ENCODE peak calls at places on chromosomes 16 and 17, in five cellular contexts. One of them, this sample, is unnamed.

GRCh38 chr16:85209526-85210121 is 97.4 kb upstream of the CIBAR2 start:
- DNase-seq in nephron progenitor cell: no peak
- DNase-seq in left cardiac atrium: no peak
- DNase-seq in HCT116: no peak
- DNase-seq in gastrocnemius medialis: peak; percentile 50
- DNase-seq in this sample: no peak

GRCh38 chr17:75645501-75645888 is 12.3 kb downstream of the SMIM5 start:
- DNase-seq in nephron progenitor cell: no peak
- DNase-seq in left cardiac atrium: no peak
- DNase-seq in HCT116: peak; percentile 90
- DNase-seq in gastrocnemius medialis: no peak
- DNase-seq in this sample: no peak

GRCh38 chr17:58121925-58122324 is 26.3 kb upstream of the OR4D1 start:
- DNase-seq in nephron progenitor cell: no peak
- DNase-seq in left cardiac atrium: no peak
- DNase-seq in HCT116: peak; percentile 59
- DNase-seq in gastrocnemius medialis: no peak
- DNase-seq in this sample: no peak

GRCh38 chr16:8850279-8850885 is 18.4 kb downstream of the CARHSP1 start:
- DNase-seq in nephron progenitor cell: no peak
- DNase-seq in left cardiac atrium: peak; percentile 72
- DNase-seq in HCT116: no peak
- DNase-seq in gastrocnemius medialis: no peak
- DNase-seq in this sample: no peak

GRCh38 chr16:4212934-4213296 is 29.0 kb downstream of the SRL start:
- DNase-seq in nephron progenitor cell: no peak
- DNase-seq in left cardiac atrium: no peak
- DNase-seq in HCT116: peak; percentile 13
- DNase-seq in gastrocnemius medialis: peak; percentile 71
- DNase-seq in this sample: no peak

GRCh38 chr17:28807925-28808641 is 34.5 kb downstream of the FAM222B start:
- DNase-seq in nephron progenitor cell: no peak
- DNase-seq in left cardiac atrium: no peak
- DNase-seq in HCT116: peak; percentile 69
- DNase-seq in gastrocnemius medialis: peak; percentile 37
- DNase-seq in this sample: no peak

GRCh38 chr17:76493505-76494167 is 7.6 kb downstream of the RHBDF2 start:
- DNase-seq in nephron progenitor cell: no peak
- DNase-seq in left cardiac atrium: no peak
- DNase-seq in HCT116: no peak
- DNase-seq in gastrocnemius medialis: no peak
- DNase-seq in this sample: no peak

GRCh38 chr16:74984194-74984669 is 691 bp downstream of the WDR59 start:
- DNase-seq in nephron progenitor cell: no peak
- DNase-seq in left cardiac atrium: no peak
- DNase-seq in HCT116: no peak
- DNase-seq in gastrocnemius medialis: no peak
- DNase-seq in this sample: no peak

GRCh38 chr16:53090271-53090590 is 35.4 kb downstream of the CHD9 start:
- DNase-seq in nephron progenitor cell: no peak
- DNase-seq in left cardiac atrium: no peak
- DNase-seq in HCT116: no peak
- DNase-seq in gastrocnemius medialis: no peak
- DNase-seq in this sample: no peak

GRCh38 chr17:19724501-19725420 is 8.4 kb upstream of the SLC47A2 start:
- DNase-seq in nephron progenitor cell: no peak
- DNase-seq in left cardiac atrium: peak; percentile 75
- DNase-seq in HCT116: no peak
- DNase-seq in gastrocnemius medialis: peak; percentile 53
- DNase-seq in this sample: no peak

GRCh38 chr17:62670202-62670821 is 42.8 kb downstream of the MRC2 start:
- DNase-seq in nephron progenitor cell: no peak
- DNase-seq in left cardiac atrium: no peak
- DNase-seq in HCT116: no peak
- DNase-seq in gastrocnemius medialis: no peak
- DNase-seq in this sample: no peak

GRCh38 chr16:58032710-58033293 is 7.2 kb downstream of the MMP15 start:
- DNase-seq in nephron progenitor cell: peak; percentile 40
- DNase-seq in left cardiac atrium: peak; percentile 65
- DNase-seq in HCT116: no peak
- DNase-seq in gastrocnemius medialis: no peak
- DNase-seq in this sample: no peak